ENCODE peak calls at places on chromosome 16, in five cellular contexts. One of them, this sample, is unnamed.

GRCh38 chr16:46743232-46743719 is 4.9 kb downstream of the MYLK3 start:
- DNase-seq in K562: peak
- DNase-seq in SK-N-SH: peak
- DNase-seq in GM12878: no peak
- DNase-seq in HepG2: peak
- DNase-seq in this sample: no peak

GRCh38 chr16:56990407-56991286 is 1.3 kb downstream of the NLRC5 start:
- DNase-seq in SK-N-SH: no peak
- DNase-seq in GM12878: no peak
- DNase-seq in K562: no peak
- DNase-seq in HepG2: no peak
- DNase-seq in this sample: no peak

GRCh38 chr16:25493136-25493811 is 198.5 kb upstream of the HS3ST4 start:
- DNase-seq in HepG2: no peak
- DNase-seq in SK-N-SH: no peak
- DNase-seq in K562: no peak
- DNase-seq in GM12878: no peak
- DNase-seq in this sample: no peak

GRCh38 chr16:3029499-3030127 is 5.8 kb downstream of the THOC6 start:
- DNase-seq in HepG2: no peak
- DNase-seq in GM12878: no peak
- DNase-seq in K562: peak
- DNase-seq in SK-N-SH: peak
- DNase-seq in this sample: no peak

GRCh38 chr16:75099738-75100615 is 16.6 kb downstream of the LDHD start:
- DNase-seq in SK-N-SH: peak
- DNase-seq in K562: no peak
- DNase-seq in HepG2: no peak
- DNase-seq in GM12878: no peak
- DNase-seq in this sample: no peak

GRCh38 chr16:25148568-25149215 is 37.1 kb downstream of the LCMT1 start:
- DNase-seq in K562: no peak
- DNase-seq in HepG2: no peak
- DNase-seq in GM12878: no peak
- DNase-seq in SK-N-SH: peak
- DNase-seq in this sample: peak

GRCh38 chr16:56332464-56333079 is 92.8 kb downstream of the AMFR start:
- DNase-seq in SK-N-SH: peak
- DNase-seq in K562: peak
- DNase-seq in HepG2: peak
- DNase-seq in GM12878: no peak
- DNase-seq in this sample: peak

GRCh38 chr16:2969545-2970521 is 685 bp downstream of the PAQR4 start:
- DNase-seq in SK-N-SH: peak
- DNase-seq in K562: peak
- DNase-seq in GM12878: no peak
- DNase-seq in HepG2: peak
- DNase-seq in this sample: peak

GRCh38 chr16:79677799-79678525 is 77.4 kb upstream of the MAF start:
- DNase-seq in SK-N-SH: no peak
- DNase-seq in HepG2: no peak
- DNase-seq in K562: no peak
- DNase-seq in GM12878: no peak
- DNase-seq in this sample: no peak

GRCh38 chr16:57530104-57530522 is 6.3 kb downstream of the CCDC102A start:
- DNase-seq in SK-N-SH: peak
- DNase-seq in HepG2: peak
- DNase-seq in GM12878: no peak
- DNase-seq in K562: peak
- DNase-seq in this sample: no peak

GRCh38 chr16:23949630-23950290 is 114.0 kb downstream of the PRKCB start:
- DNase-seq in SK-N-SH: no peak
- DNase-seq in HepG2: no peak
- DNase-seq in GM12878: peak
- DNase-seq in K562: no peak
- DNase-seq in this sample: no peak

GRCh38 chr16:7318661-7319060 is 14.0 kb upstream of the RBFOX1 start:
- DNase-seq in K562: no peak
- DNase-seq in SK-N-SH: no peak
- DNase-seq in HepG2: no peak
- DNase-seq in GM12878: no peak
- DNase-seq in this sample: no peak

GRCh38 chr16:15811778-15812750 is 44.8 kb downstream of the MYH11 start:
- DNase-seq in GM12878: no peak
- DNase-seq in HepG2: no peak
- DNase-seq in SK-N-SH: no peak
- DNase-seq in K562: no peak
- DNase-seq in this sample: no peak

GRCh38 chr16:60310836-60311445 is 1576.8 kb upstream of the GOT2 start:
- DNase-seq in GM12878: no peak
- DNase-seq in HepG2: no peak
- DNase-seq in K562: no peak
- DNase-seq in SK-N-SH: no peak
- DNase-seq in this sample: no peak

GRCh38 chr16:72666267-72666666 is 381.7 kb downstream of the ZFHX3 start:
- DNase-seq in SK-N-SH: no peak
- DNase-seq in K562: no peak
- DNase-seq in HepG2: no peak
- DNase-seq in GM12878: no peak
- DNase-seq in this sample: no peak

GRCh38 chr16:62035115-62036092 is 834 bp downstream of the CDH8 start:
- DNase-seq in GM12878: no peak
- DNase-seq in HepG2: no peak
- DNase-seq in K562: no peak
- DNase-seq in SK-N-SH: peak
- DNase-seq in this sample: peak

GRCh38 chr16:49734330-49734729 is 121.6 kb downstream of the ZNF423 start:
- DNase-seq in K562: no peak
- DNase-seq in SK-N-SH: no peak
- DNase-seq in HepG2: no peak
- DNase-seq in GM12878: no peak
- DNase-seq in this sample: no peak

GRCh38 chr16:74480150-74481029 is 59.1 kb upstream of the CLEC18B start:
- DNase-seq in HepG2: no peak
- DNase-seq in K562: peak
- DNase-seq in SK-N-SH: no peak
- DNase-seq in GM12878: no peak
- DNase-seq in this sample: peak

GRCh38 chr16:3259097-3259496 is 2.7 kb upstream of the MEFV start:
- DNase-seq in SK-N-SH: no peak
- DNase-seq in K562: no peak
- DNase-seq in GM12878: no peak
- DNase-seq in HepG2: peak
- DNase-seq in this sample: no peak

GRCh38 chr16:3874242-3874641 is 6.3 kb downstream of the CREBBP start:
- DNase-seq in SK-N-SH: no peak
- DNase-seq in HepG2: no peak
- DNase-seq in K562: no peak
- DNase-seq in GM12878: no peak
- DNase-seq in this sample: no peak

GRCh38 chr16:28010671-28011070 is 52.8 kb downstream of the GSG1L start:
- DNase-seq in HepG2: no peak
- DNase-seq in K562: no peak
- DNase-seq in SK-N-SH: no peak
- DNase-seq in GM12878: no peak
- DNase-seq in this sample: no peak

GRCh38 chr16:66265106-66265415 is 101.4 kb upstream of the CDH5 start:
- DNase-seq in K562: no peak
- DNase-seq in HepG2: no peak
- DNase-seq in SK-N-SH: no peak
- DNase-seq in GM12878: no peak
- DNase-seq in this sample: no peak

GRCh38 chr16:89410794-89411309 is 79.5 kb downstream of the ANKRD11 start:
- DNase-seq in HepG2: peak
- DNase-seq in K562: no peak
- DNase-seq in SK-N-SH: peak
- DNase-seq in GM12878: no peak
- DNase-seq in this sample: no peak
- TF ChIP-seq FOXM1 in HepG2: no peak
- TF ChIP-seq FOXM1 in K562: no peak
- TF ChIP-seq FOXM1 in SK-N-SH: no peak
- TF ChIP-seq FOXM1 in GM12878: no peak
- TF ChIP-seq FOXM1 in this sample: no peak

GRCh38 chr16:54282202-54282922 is 4.2 kb downstream of the IRX3 start:
- DNase-seq in HepG2: no peak
- DNase-seq in GM12878: no peak
- DNase-seq in K562: peak
- DNase-seq in SK-N-SH: peak
- DNase-seq in this sample: no peak

GRCh38 chr16:54281535-54282201 is 4.9 kb downstream of the IRX3 start:
- DNase-seq in HepG2: no peak
- DNase-seq in SK-N-SH: no peak
- DNase-seq in K562: no peak
- DNase-seq in GM12878: no peak
- DNase-seq in this sample: no peak

GRCh38 chr16:54280751-54281150 is 5.8 kb downstream of the IRX3 start:
- DNase-seq in SK-N-SH: no peak
- DNase-seq in K562: no peak
- DNase-seq in HepG2: no peak
- DNase-seq in GM12878: no peak
- DNase-seq in this sample: no peak

GRCh38 chr16:54275956-54276355 is 10.6 kb downstream of the IRX3 start:
- DNase-seq in HepG2: no peak
- DNase-seq in GM12878: no peak
- DNase-seq in SK-N-SH: no peak
- DNase-seq in K562: no peak
- DNase-seq in this sample: no peak

GRCh38 chr16:54277845-54278703 is 8.5 kb downstream of the IRX3 start:
- DNase-seq in GM12878: no peak
- DNase-seq in SK-N-SH: peak
- DNase-seq in HepG2: no peak
- DNase-seq in K562: no peak
- DNase-seq in this sample: no peak
- TF ChIP-seq FOXM1 in GM12878: no peak
- TF ChIP-seq FOXM1 in SK-N-SH: no peak
- TF ChIP-seq FOXM1 in HepG2: no peak
- TF ChIP-seq FOXM1 in K562: no peak
- TF ChIP-seq FOXM1 in this sample: no peak

DNA sequence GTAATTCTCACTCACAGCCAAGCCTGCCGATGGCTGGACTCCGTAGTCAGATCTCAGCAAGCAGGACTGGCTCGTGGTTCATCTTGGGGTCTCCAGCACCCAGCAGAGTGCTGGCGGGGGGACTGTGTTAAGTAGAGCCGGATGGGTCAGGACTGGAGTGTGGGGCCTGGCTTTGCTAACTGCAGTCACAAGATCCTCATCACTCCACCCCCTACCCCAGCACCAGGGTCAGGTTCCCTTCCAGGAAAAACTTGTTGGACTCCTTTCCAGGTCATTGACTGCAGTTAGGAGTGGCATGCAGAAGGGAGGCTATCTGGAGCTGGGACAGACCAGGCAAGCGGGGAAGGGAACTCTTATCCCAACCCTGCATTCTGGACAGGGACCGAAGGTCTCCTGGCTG is 6.0 kb downstream of the CIITA start:
- DNase-seq in GM12878: no peak
- DNase-seq in SK-N-SH: no peak
- DNase-seq in HepG2: no peak
- DNase-seq in K562: no peak
- DNase-seq in this sample: no peak
- TF ChIP-seq FOXM1 in GM12878: no peak
- TF ChIP-seq FOXM1 in SK-N-SH: no peak
- TF ChIP-seq FOXM1 in HepG2: no peak
- TF ChIP-seq FOXM1 in K562: no peak
- TF ChIP-seq FOXM1 in this sample: no peak

DNA sequence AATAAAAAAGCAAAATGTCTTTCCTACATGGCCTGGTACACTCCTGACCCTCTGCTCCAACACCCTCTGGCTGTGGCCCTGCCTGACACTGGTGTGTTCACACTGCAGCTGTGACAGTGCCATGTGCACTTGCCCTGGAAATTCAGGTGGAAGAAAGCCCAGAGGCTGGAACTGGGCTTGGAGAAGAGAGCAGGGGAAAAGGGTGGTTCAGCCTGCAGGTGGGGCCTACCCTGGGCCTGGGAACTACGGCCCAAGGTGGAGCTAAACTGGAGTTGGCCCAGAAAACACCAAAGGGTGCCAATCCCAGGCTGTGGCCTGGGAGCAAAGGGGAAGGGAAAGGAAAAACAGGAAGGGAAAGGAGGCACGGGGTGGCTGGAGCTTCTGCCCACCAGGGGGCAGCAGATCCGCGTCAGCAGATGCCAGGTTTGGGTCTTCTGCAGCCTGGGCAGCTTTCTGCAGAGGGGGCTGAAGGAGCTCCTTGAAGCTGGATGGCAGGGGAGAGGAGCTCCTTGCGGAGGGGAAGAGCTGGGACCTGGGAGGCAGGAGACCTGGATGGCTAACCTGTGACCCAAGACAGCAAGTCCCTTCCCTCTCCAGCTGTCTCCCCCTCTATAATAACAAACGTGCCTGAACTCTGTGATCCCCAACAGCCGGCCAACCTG is 15.4 kb upstream of the CTCF start:
- DNase-seq in K562: peak
- DNase-seq in SK-N-SH: peak
- DNase-seq in HepG2: peak
- DNase-seq in GM12878: no peak
- DNase-seq in this sample: peak
- TF ChIP-seq FOXM1 in K562: no peak
- TF ChIP-seq FOXM1 in SK-N-SH: no peak
- TF ChIP-seq FOXM1 in HepG2: no peak
- TF ChIP-seq FOXM1 in GM12878: no peak
- TF ChIP-seq FOXM1 in this sample: no peak

GRCh38 chr16:82061861-82062525 is 26.9 kb downstream of the HSD17B2 start:
- DNase-seq in SK-N-SH: peak
- DNase-seq in HepG2: no peak
- DNase-seq in GM12878: no peak
- DNase-seq in K562: peak
- DNase-seq in this sample: peak
- TF ChIP-seq FOXM1 in SK-N-SH: no peak
- TF ChIP-seq FOXM1 in HepG2: no peak
- TF ChIP-seq FOXM1 in GM12878: no peak
- TF ChIP-seq FOXM1 in K562: no peak
- TF ChIP-seq FOXM1 in this sample: no peak

GRCh38 chr16:29809850-29810698 is 1.9 kb upstream of the PRRT2 start:
- DNase-seq in HepG2: no peak
- DNase-seq in GM12878: no peak
- DNase-seq in K562: peak
- DNase-seq in SK-N-SH: no peak
- DNase-seq in this sample: no peak
- TF ChIP-seq FOXM1 in HepG2: no peak
- TF ChIP-seq FOXM1 in GM12878: no peak
- TF ChIP-seq FOXM1 in K562: no peak
- TF ChIP-seq FOXM1 in SK-N-SH: no peak
- TF ChIP-seq FOXM1 in this sample: no peak

GRCh38 chr16:70493863-70494770 is 29.2 kb downstream of the COG4 start:
- DNase-seq in GM12878: no peak
- DNase-seq in K562: no peak
- DNase-seq in HepG2: no peak
- DNase-seq in SK-N-SH: no peak
- DNase-seq in this sample: no peak
- TF ChIP-seq FOXM1 in GM12878: no peak
- TF ChIP-seq FOXM1 in K562: no peak
- TF ChIP-seq FOXM1 in HepG2: no peak
- TF ChIP-seq FOXM1 in SK-N-SH: no peak
- TF ChIP-seq FOXM1 in this sample: no peak

DNA sequence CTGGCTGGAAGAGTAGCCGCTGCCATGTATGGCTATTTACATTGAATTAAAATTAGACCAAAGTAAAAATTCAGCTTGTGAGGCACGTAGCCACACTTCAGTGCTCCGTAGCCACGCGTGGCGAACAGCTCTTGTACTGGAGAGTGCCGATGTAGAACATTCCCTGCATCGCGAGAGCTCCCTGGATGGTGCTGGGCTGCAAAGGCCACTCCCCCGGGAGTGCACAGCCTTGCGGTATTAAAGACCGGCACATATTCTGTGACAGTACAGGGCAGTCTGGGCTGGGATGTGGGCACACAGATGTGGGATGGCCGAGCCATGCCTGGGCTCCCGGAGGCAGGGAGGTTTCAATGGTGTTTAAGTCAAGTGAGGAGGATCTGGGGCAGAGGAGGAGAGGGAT is 102.2 kb downstream of the CMIP start:
- DNase-seq in SK-N-SH: no peak
- DNase-seq in K562: no peak
- DNase-seq in HepG2: no peak
- DNase-seq in GM12878: no peak
- DNase-seq in this sample: no peak
- TF ChIP-seq FOXM1 in SK-N-SH: no peak
- TF ChIP-seq FOXM1 in K562: no peak
- TF ChIP-seq FOXM1 in HepG2: no peak
- TF ChIP-seq FOXM1 in GM12878: no peak
- TF ChIP-seq FOXM1 in this sample: no peak

This sample was measured in HEK293T.